ENCODE peak calls at places on chromosomes 7 and 10, in ten cellular contexts. One of them, this sample, is unnamed.

GRCh38 chr7:29289156-29290021 is 94.8 kb downstream of the CHN2 start:
- DNase-seq in HS-5: no peak
- DNase-seq in small intestine: no peak
- DNase-seq in adrenal gland: no peak
- DNase-seq in cerebellum: peak; percentile 87
- DNase-seq in activated gamma-delta T cell treated with anti-CD3 and anti-CD28 coated beads, Interleukin-2, amount 50 U/mL, for 16 hours: no peak
- DNase-seq in skeletal muscle cell: peak; percentile 35
- DNase-seq in HEK293T: no peak
- DNase-seq in activated CD4-positive, alpha-beta T cell treated with anti-CD3 and anti-CD28 coated beads, Interleukin-2, amount 50 U/mL, for 1 hour: no peak
- DNase-seq in activated naive CD4-positive, alpha-beta T cell treated with anti-CD3 and anti-CD28 coated beads for 36 hours: no peak
- DNase-seq in this sample: no peak

GRCh38 chr7:46220066-46220630 is 299.1 kb upstream of the IGFBP3 start:
- DNase-seq in cerebellum: peak; percentile 53
- DNase-seq in adrenal gland: no peak
- DNase-seq in skeletal muscle cell: no peak
- DNase-seq in small intestine: peak; percentile 67
- DNase-seq in HS-5: no peak
- DNase-seq in activated gamma-delta T cell treated with anti-CD3 and anti-CD28 coated beads, Interleukin-2, amount 50 U/mL, for 16 hours: no peak
- DNase-seq in activated CD4-positive, alpha-beta T cell treated with anti-CD3 and anti-CD28 coated beads, Interleukin-2, amount 50 U/mL, for 1 hour: no peak
- DNase-seq in activated naive CD4-positive, alpha-beta T cell treated with anti-CD3 and anti-CD28 coated beads for 36 hours: no peak
- DNase-seq in HEK293T: no peak
- DNase-seq in this sample: no peak

GRCh38 chr10:75544923-75545322 is 113.5 kb downstream of the LRMDA start:
- DNase-seq in activated CD4-positive, alpha-beta T cell treated with anti-CD3 and anti-CD28 coated beads, Interleukin-2, amount 50 U/mL, for 1 hour: no peak
- DNase-seq in skeletal muscle cell: no peak
- DNase-seq in HS-5: no peak
- DNase-seq in activated naive CD4-positive, alpha-beta T cell treated with anti-CD3 and anti-CD28 coated beads for 36 hours: no peak
- DNase-seq in cerebellum: no peak
- DNase-seq in small intestine: no peak
- DNase-seq in adrenal gland: no peak
- DNase-seq in HEK293T: no peak
- DNase-seq in activated gamma-delta T cell treated with anti-CD3 and anti-CD28 coated beads, Interleukin-2, amount 50 U/mL, for 16 hours: no peak
- DNase-seq in this sample: no peak

GRCh38 chr7:17044868-17045267 is 163.1 kb upstream of the AGR3 start:
- DNase-seq in HEK293T: no peak
- DNase-seq in skeletal muscle cell: no peak
- DNase-seq in activated naive CD4-positive, alpha-beta T cell treated with anti-CD3 and anti-CD28 coated beads for 36 hours: no peak
- DNase-seq in HS-5: no peak
- DNase-seq in adrenal gland: no peak
- DNase-seq in cerebellum: no peak
- DNase-seq in activated gamma-delta T cell treated with anti-CD3 and anti-CD28 coated beads, Interleukin-2, amount 50 U/mL, for 16 hours: no peak
- DNase-seq in small intestine: no peak
- DNase-seq in activated CD4-positive, alpha-beta T cell treated with anti-CD3 and anti-CD28 coated beads, Interleukin-2, amount 50 U/mL, for 1 hour: no peak
- DNase-seq in this sample: no peak

GRCh38 chr10:57785068-57785467 is 482.6 kb downstream of the IPMK start:
- DNase-seq in adrenal gland: no peak
- DNase-seq in small intestine: no peak
- DNase-seq in HEK293T: no peak
- DNase-seq in HS-5: no peak
- DNase-seq in activated CD4-positive, alpha-beta T cell treated with anti-CD3 and anti-CD28 coated beads, Interleukin-2, amount 50 U/mL, for 1 hour: no peak
- DNase-seq in activated naive CD4-positive, alpha-beta T cell treated with anti-CD3 and anti-CD28 coated beads for 36 hours: no peak
- DNase-seq in activated gamma-delta T cell treated with anti-CD3 and anti-CD28 coated beads, Interleukin-2, amount 50 U/mL, for 16 hours: no peak
- DNase-seq in cerebellum: no peak
- DNase-seq in skeletal muscle cell: no peak
- DNase-seq in this sample: no peak

GRCh38 chr10:19638173-19638872 is 177.9 kb upstream of the PLXDC2 start:
- DNase-seq in cerebellum: no peak
- DNase-seq in adrenal gland: peak; percentile 60
- DNase-seq in activated naive CD4-positive, alpha-beta T cell treated with anti-CD3 and anti-CD28 coated beads for 36 hours: no peak
- DNase-seq in skeletal muscle cell: peak; percentile 89
- DNase-seq in HEK293T: no peak
- DNase-seq in small intestine: peak; percentile 88
- DNase-seq in HS-5: peak; percentile 49
- DNase-seq in activated CD4-positive, alpha-beta T cell treated with anti-CD3 and anti-CD28 coated beads, Interleukin-2, amount 50 U/mL, for 1 hour: no peak
- DNase-seq in activated gamma-delta T cell treated with anti-CD3 and anti-CD28 coated beads, Interleukin-2, amount 50 U/mL, for 16 hours: no peak
- DNase-seq in this sample: peak; percentile 87

GRCh38 chr10:115831025-115831424 is 442.0 kb downstream of the GFRA1 start:
- DNase-seq in HS-5: no peak
- DNase-seq in activated gamma-delta T cell treated with anti-CD3 and anti-CD28 coated beads, Interleukin-2, amount 50 U/mL, for 16 hours: no peak
- DNase-seq in small intestine: no peak
- DNase-seq in activated CD4-positive, alpha-beta T cell treated with anti-CD3 and anti-CD28 coated beads, Interleukin-2, amount 50 U/mL, for 1 hour: no peak
- DNase-seq in skeletal muscle cell: no peak
- DNase-seq in cerebellum: no peak
- DNase-seq in HEK293T: no peak
- DNase-seq in activated naive CD4-positive, alpha-beta T cell treated with anti-CD3 and anti-CD28 coated beads for 36 hours: no peak
- DNase-seq in adrenal gland: no peak
- DNase-seq in this sample: no peak

GRCh38 chr7:131493559-131493958 is 62.9 kb downstream of the PODXL start:
- DNase-seq in HS-5: no peak
- DNase-seq in HEK293T: no peak
- DNase-seq in activated naive CD4-positive, alpha-beta T cell treated with anti-CD3 and anti-CD28 coated beads for 36 hours: no peak
- DNase-seq in activated CD4-positive, alpha-beta T cell treated with anti-CD3 and anti-CD28 coated beads, Interleukin-2, amount 50 U/mL, for 1 hour: no peak
- DNase-seq in cerebellum: no peak
- DNase-seq in adrenal gland: no peak
- DNase-seq in skeletal muscle cell: no peak
- DNase-seq in small intestine: no peak
- DNase-seq in activated gamma-delta T cell treated with anti-CD3 and anti-CD28 coated beads, Interleukin-2, amount 50 U/mL, for 16 hours: no peak
- DNase-seq in this sample: no peak

GRCh38 chr10:68434657-68435056 is 27.6 kb upstream of the RUFY2 start:
- DNase-seq in cerebellum: no peak
- DNase-seq in activated naive CD4-positive, alpha-beta T cell treated with anti-CD3 and anti-CD28 coated beads for 36 hours: no peak
- DNase-seq in adrenal gland: no peak
- DNase-seq in HEK293T: no peak
- DNase-seq in activated CD4-positive, alpha-beta T cell treated with anti-CD3 and anti-CD28 coated beads, Interleukin-2, amount 50 U/mL, for 1 hour: no peak
- DNase-seq in HS-5: no peak
- DNase-seq in skeletal muscle cell: no peak
- DNase-seq in small intestine: no peak
- DNase-seq in activated gamma-delta T cell treated with anti-CD3 and anti-CD28 coated beads, Interleukin-2, amount 50 U/mL, for 16 hours: no peak
- DNase-seq in this sample: no peak

GRCh38 chr7:96321041-96321669 is 743 bp downstream of the SLC25A13 start:
- DNase-seq in activated CD4-positive, alpha-beta T cell treated with anti-CD3 and anti-CD28 coated beads, Interleukin-2, amount 50 U/mL, for 1 hour: no peak
- DNase-seq in HS-5: peak; percentile 54
- DNase-seq in activated naive CD4-positive, alpha-beta T cell treated with anti-CD3 and anti-CD28 coated beads for 36 hours: peak; percentile 65
- DNase-seq in adrenal gland: peak; percentile 87
- DNase-seq in small intestine: peak; percentile 90
- DNase-seq in activated gamma-delta T cell treated with anti-CD3 and anti-CD28 coated beads, Interleukin-2, amount 50 U/mL, for 16 hours: peak; percentile 35
- DNase-seq in HEK293T: peak; percentile 73
- DNase-seq in skeletal muscle cell: peak; percentile 65
- DNase-seq in cerebellum: peak; percentile 55
- DNase-seq in this sample: peak; percentile 76

GRCh38 chr7:22943997-22944396 is 69.9 kb downstream of the HYCC1 start:
- DNase-seq in HEK293T: no peak
- DNase-seq in activated CD4-positive, alpha-beta T cell treated with anti-CD3 and anti-CD28 coated beads, Interleukin-2, amount 50 U/mL, for 1 hour: no peak
- DNase-seq in cerebellum: no peak
- DNase-seq in HS-5: no peak
- DNase-seq in skeletal muscle cell: peak; percentile 67
- DNase-seq in activated gamma-delta T cell treated with anti-CD3 and anti-CD28 coated beads, Interleukin-2, amount 50 U/mL, for 16 hours: no peak
- DNase-seq in adrenal gland: no peak
- DNase-seq in activated naive CD4-positive, alpha-beta T cell treated with anti-CD3 and anti-CD28 coated beads for 36 hours: no peak
- DNase-seq in small intestine: no peak
- DNase-seq in this sample: peak; percentile 69

GRCh38 chr10:48599830-48600134 is 5.1 kb downstream of the ARHGAP22 start:
- DNase-seq in HEK293T: no peak
- DNase-seq in adrenal gland: no peak
- DNase-seq in cerebellum: peak; percentile 88
- DNase-seq in small intestine: no peak
- DNase-seq in activated naive CD4-positive, alpha-beta T cell treated with anti-CD3 and anti-CD28 coated beads for 36 hours: no peak
- DNase-seq in HS-5: no peak
- DNase-seq in activated gamma-delta T cell treated with anti-CD3 and anti-CD28 coated beads, Interleukin-2, amount 50 U/mL, for 16 hours: no peak
- DNase-seq in skeletal muscle cell: no peak
- DNase-seq in activated CD4-positive, alpha-beta T cell treated with anti-CD3 and anti-CD28 coated beads, Interleukin-2, amount 50 U/mL, for 1 hour: no peak
- DNase-seq in this sample: no peak

GRCh38 chr7:8085420-8085819 is 116.8 kb downstream of the GLCCI1 start:
- DNase-seq in skeletal muscle cell: no peak
- DNase-seq in activated naive CD4-positive, alpha-beta T cell treated with anti-CD3 and anti-CD28 coated beads for 36 hours: no peak
- DNase-seq in HS-5: no peak
- DNase-seq in small intestine: no peak
- DNase-seq in HEK293T: no peak
- DNase-seq in activated CD4-positive, alpha-beta T cell treated with anti-CD3 and anti-CD28 coated beads, Interleukin-2, amount 50 U/mL, for 1 hour: no peak
- DNase-seq in activated gamma-delta T cell treated with anti-CD3 and anti-CD28 coated beads, Interleukin-2, amount 50 U/mL, for 16 hours: no peak
- DNase-seq in cerebellum: no peak
- DNase-seq in adrenal gland: no peak
- DNase-seq in this sample: no peak

GRCh38 chr7:36852931-36853330 is 128.6 kb upstream of the AOAH start:
- DNase-seq in activated naive CD4-positive, alpha-beta T cell treated with anti-CD3 and anti-CD28 coated beads for 36 hours: no peak
- DNase-seq in small intestine: no peak
- DNase-seq in activated gamma-delta T cell treated with anti-CD3 and anti-CD28 coated beads, Interleukin-2, amount 50 U/mL, for 16 hours: no peak
- DNase-seq in HEK293T: no peak
- DNase-seq in adrenal gland: no peak
- DNase-seq in HS-5: no peak
- DNase-seq in activated CD4-positive, alpha-beta T cell treated with anti-CD3 and anti-CD28 coated beads, Interleukin-2, amount 50 U/mL, for 1 hour: no peak
- DNase-seq in skeletal muscle cell: no peak
- DNase-seq in cerebellum: peak; percentile 61
- DNase-seq in this sample: no peak

GRCh38 chr7:102310414-102310815 is 23.7 kb downstream of the SH2B2 start:
- DNase-seq in HEK293T: no peak
- DNase-seq in HS-5: no peak
- DNase-seq in cerebellum: peak; percentile 62
- DNase-seq in activated CD4-positive, alpha-beta T cell treated with anti-CD3 and anti-CD28 coated beads, Interleukin-2, amount 50 U/mL, for 1 hour: no peak
- DNase-seq in small intestine: no peak
- DNase-seq in skeletal muscle cell: no peak
- DNase-seq in activated gamma-delta T cell treated with anti-CD3 and anti-CD28 coated beads, Interleukin-2, amount 50 U/mL, for 16 hours: no peak
- DNase-seq in activated naive CD4-positive, alpha-beta T cell treated with anti-CD3 and anti-CD28 coated beads for 36 hours: no peak
- DNase-seq in adrenal gland: no peak
- DNase-seq in this sample: no peak

GRCh38 chr10:125035136-125035535 is 93.2 kb downstream of the ZRANB1 start:
- DNase-seq in cerebellum: no peak
- DNase-seq in HEK293T: no peak
- DNase-seq in adrenal gland: no peak
- DNase-seq in activated CD4-positive, alpha-beta T cell treated with anti-CD3 and anti-CD28 coated beads, Interleukin-2, amount 50 U/mL, for 1 hour: no peak
- DNase-seq in small intestine: no peak
- DNase-seq in activated naive CD4-positive, alpha-beta T cell treated with anti-CD3 and anti-CD28 coated beads for 36 hours: no peak
- DNase-seq in HS-5: peak; percentile 77
- DNase-seq in skeletal muscle cell: peak; percentile 94
- DNase-seq in activated gamma-delta T cell treated with anti-CD3 and anti-CD28 coated beads, Interleukin-2, amount 50 U/mL, for 16 hours: no peak
- DNase-seq in this sample: peak; percentile 92

GRCh38 chr7:33186187-33186586 is 56.8 kb downstream of the BBS9 start:
- DNase-seq in activated naive CD4-positive, alpha-beta T cell treated with anti-CD3 and anti-CD28 coated beads for 36 hours: no peak
- DNase-seq in HEK293T: no peak
- DNase-seq in activated CD4-positive, alpha-beta T cell treated with anti-CD3 and anti-CD28 coated beads, Interleukin-2, amount 50 U/mL, for 1 hour: no peak
- DNase-seq in HS-5: peak; percentile 25
- DNase-seq in small intestine: no peak
- DNase-seq in adrenal gland: no peak
- DNase-seq in activated gamma-delta T cell treated with anti-CD3 and anti-CD28 coated beads, Interleukin-2, amount 50 U/mL, for 16 hours: no peak
- DNase-seq in skeletal muscle cell: no peak
- DNase-seq in cerebellum: no peak
- DNase-seq in this sample: peak; percentile 26

GRCh38 chr7:54877683-54878082 is 118.7 kb upstream of the SEC61G start:
- DNase-seq in skeletal muscle cell: no peak
- DNase-seq in HS-5: no peak
- DNase-seq in activated CD4-positive, alpha-beta T cell treated with anti-CD3 and anti-CD28 coated beads, Interleukin-2, amount 50 U/mL, for 1 hour: no peak
- DNase-seq in adrenal gland: no peak
- DNase-seq in activated gamma-delta T cell treated with anti-CD3 and anti-CD28 coated beads, Interleukin-2, amount 50 U/mL, for 16 hours: no peak
- DNase-seq in small intestine: peak; percentile 33
- DNase-seq in HEK293T: no peak
- DNase-seq in activated naive CD4-positive, alpha-beta T cell treated with anti-CD3 and anti-CD28 coated beads for 36 hours: no peak
- DNase-seq in cerebellum: no peak
- DNase-seq in this sample: no peak

GRCh38 chr10:3740157-3740871 is 44.7 kb downstream of the KLF6 start:
- DNase-seq in small intestine: no peak
- DNase-seq in activated naive CD4-positive, alpha-beta T cell treated with anti-CD3 and anti-CD28 coated beads for 36 hours: no peak
- DNase-seq in HEK293T: no peak
- DNase-seq in adrenal gland: no peak
- DNase-seq in skeletal muscle cell: no peak
- DNase-seq in cerebellum: no peak
- DNase-seq in HS-5: peak; percentile 58
- DNase-seq in activated CD4-positive, alpha-beta T cell treated with anti-CD3 and anti-CD28 coated beads, Interleukin-2, amount 50 U/mL, for 1 hour: no peak
- DNase-seq in activated gamma-delta T cell treated with anti-CD3 and anti-CD28 coated beads, Interleukin-2, amount 50 U/mL, for 16 hours: no peak
- DNase-seq in this sample: no peak

GRCh38 chr10:71748671-71749191 is 24.6 kb downstream of the VSIR start:
- DNase-seq in small intestine: peak; percentile 74
- DNase-seq in adrenal gland: peak; percentile 77
- DNase-seq in cerebellum: no peak
- DNase-seq in activated CD4-positive, alpha-beta T cell treated with anti-CD3 and anti-CD28 coated beads, Interleukin-2, amount 50 U/mL, for 1 hour: peak; percentile 67
- DNase-seq in HS-5: no peak
- DNase-seq in activated gamma-delta T cell treated with anti-CD3 and anti-CD28 coated beads, Interleukin-2, amount 50 U/mL, for 16 hours: peak; percentile 52
- DNase-seq in HEK293T: no peak
- DNase-seq in activated naive CD4-positive, alpha-beta T cell treated with anti-CD3 and anti-CD28 coated beads for 36 hours: peak; percentile 90
- DNase-seq in skeletal muscle cell: no peak
- DNase-seq in this sample: no peak

GRCh38 chr10:52059089-52059488 is 255.0 kb upstream of the DKK1 start:
- DNase-seq in activated gamma-delta T cell treated with anti-CD3 and anti-CD28 coated beads, Interleukin-2, amount 50 U/mL, for 16 hours: no peak
- DNase-seq in activated CD4-positive, alpha-beta T cell treated with anti-CD3 and anti-CD28 coated beads, Interleukin-2, amount 50 U/mL, for 1 hour: no peak
- DNase-seq in adrenal gland: no peak
- DNase-seq in HEK293T: no peak
- DNase-seq in cerebellum: no peak
- DNase-seq in HS-5: no peak
- DNase-seq in skeletal muscle cell: no peak
- DNase-seq in activated naive CD4-positive, alpha-beta T cell treated with anti-CD3 and anti-CD28 coated beads for 36 hours: no peak
- DNase-seq in small intestine: no peak
- DNase-seq in this sample: no peak

GRCh38 chr7:49638166-49638565 is 135.3 kb upstream of the VWC2 start:
- DNase-seq in small intestine: no peak
- DNase-seq in activated naive CD4-positive, alpha-beta T cell treated with anti-CD3 and anti-CD28 coated beads for 36 hours: no peak
- DNase-seq in activated gamma-delta T cell treated with anti-CD3 and anti-CD28 coated beads, Interleukin-2, amount 50 U/mL, for 16 hours: no peak
- DNase-seq in HS-5: no peak
- DNase-seq in adrenal gland: no peak
- DNase-seq in activated CD4-positive, alpha-beta T cell treated with anti-CD3 and anti-CD28 coated beads, Interleukin-2, amount 50 U/mL, for 1 hour: no peak
- DNase-seq in HEK293T: no peak
- DNase-seq in cerebellum: no peak
- DNase-seq in skeletal muscle cell: no peak
- DNase-seq in this sample: no peak

This sample was measured in stromal cell of bone marrow.